ENCODE peak calls at places on chromosomes 5 and 9, in eight cellular contexts. One of them, this sample, is unnamed.

GRCh38 chr5:149596712-149597111 is 15.4 kb downstream of the ARHGEF37 start:
- DNase-seq in ovary: no peak
- DNase-seq in body of pancreas: no peak
- DNase-seq in heart left ventricle: no peak
- DNase-seq in stomach: no peak
- DNase-seq in A549: no peak
- DNase-seq in H1: no peak
- DNase-seq in IMR-90: no peak
- DNase-seq in this sample: no peak

GRCh38 chr5:1167728-1168709 is 33.4 kb upstream of the SLC6A19 start:
- DNase-seq in ovary: peak
- DNase-seq in body of pancreas: peak
- DNase-seq in heart left ventricle: peak
- DNase-seq in stomach: peak
- DNase-seq in A549: peak
- DNase-seq in H1: peak
- DNase-seq in IMR-90: peak
- DNase-seq in this sample: peak

GRCh38 chr9:27160636-27161035 is 51.6 kb downstream of the TEK start:
- DNase-seq in ovary: no peak
- DNase-seq in body of pancreas: no peak
- DNase-seq in heart left ventricle: no peak
- DNase-seq in stomach: no peak
- DNase-seq in A549: no peak
- DNase-seq in H1: no peak
- DNase-seq in IMR-90: no peak
- DNase-seq in this sample: no peak

GRCh38 chr5:87551807-87552377 is 139.2 kb upstream of the CCNH start:
- DNase-seq in ovary: no peak
- DNase-seq in body of pancreas: no peak
- DNase-seq in heart left ventricle: no peak
- DNase-seq in stomach: no peak
- DNase-seq in A549: no peak
- DNase-seq in H1: no peak
- DNase-seq in IMR-90: no peak
- DNase-seq in this sample: no peak

GRCh38 chr5:5483880-5484595 is 61.6 kb downstream of the ICE1 start:
- DNase-seq in ovary: no peak
- DNase-seq in body of pancreas: no peak
- DNase-seq in heart left ventricle: no peak
- DNase-seq in stomach: no peak
- DNase-seq in A549: no peak
- DNase-seq in H1: no peak
- DNase-seq in IMR-90: peak
- DNase-seq in this sample: no peak

GRCh38 chr9:32866292-32866691 is 83.0 kb downstream of the TMEM215 start:
- DNase-seq in ovary: no peak
- DNase-seq in body of pancreas: peak
- DNase-seq in heart left ventricle: no peak
- DNase-seq in stomach: no peak
- DNase-seq in A549: no peak
- DNase-seq in H1: no peak
- DNase-seq in IMR-90: no peak
- DNase-seq in this sample: no peak

GRCh38 chr5:124996764-124997077 is 250.3 kb upstream of the ZNF608 start:
- DNase-seq in ovary: no peak
- DNase-seq in body of pancreas: no peak
- DNase-seq in heart left ventricle: no peak
- DNase-seq in stomach: no peak
- DNase-seq in A549: no peak
- DNase-seq in H1: no peak
- DNase-seq in IMR-90: peak
- DNase-seq in this sample: no peak

GRCh38 chr5:153985498-153985897 is 53.2 kb downstream of the FAM114A2 start:
- DNase-seq in ovary: no peak
- DNase-seq in body of pancreas: no peak
- DNase-seq in heart left ventricle: no peak
- DNase-seq in stomach: no peak
- DNase-seq in A549: no peak
- DNase-seq in H1: no peak
- DNase-seq in IMR-90: no peak
- DNase-seq in this sample: no peak

GRCh38 chr5:132496631-132497487 is 6.3 kb upstream of the IRF1 start:
- DNase-seq in ovary: peak
- DNase-seq in body of pancreas: peak
- DNase-seq in heart left ventricle: peak
- DNase-seq in stomach: peak
- DNase-seq in A549: peak
- DNase-seq in H1: peak
- DNase-seq in IMR-90: peak
- DNase-seq in this sample: peak

GRCh38 chr5:143734381-143734780 is 77.6 kb upstream of the HMHB1 start:
- DNase-seq in ovary: no peak
- DNase-seq in body of pancreas: no peak
- DNase-seq in heart left ventricle: no peak
- DNase-seq in stomach: no peak
- DNase-seq in A549: no peak
- DNase-seq in H1: no peak
- DNase-seq in IMR-90: no peak
- DNase-seq in this sample: no peak

GRCh38 chr5:124583469-124584350 is 162.7 kb downstream of the ZNF608 start:
- DNase-seq in ovary: no peak
- DNase-seq in body of pancreas: no peak
- DNase-seq in heart left ventricle: no peak
- DNase-seq in stomach: no peak
- DNase-seq in A549: peak
- DNase-seq in H1: no peak
- DNase-seq in IMR-90: peak
- DNase-seq in this sample: no peak

GRCh38 chr5:143056331-143056689 is 286.1 kb downstream of the ARHGAP26 start:
- DNase-seq in ovary: no peak
- DNase-seq in body of pancreas: no peak
- DNase-seq in heart left ventricle: no peak
- DNase-seq in stomach: no peak
- DNase-seq in A549: no peak
- DNase-seq in H1: no peak
- DNase-seq in IMR-90: peak
- DNase-seq in this sample: no peak

GRCh38 chr5:62432618-62433064 is 20.1 kb downstream of the IPO11 start:
- DNase-seq in ovary: no peak
- DNase-seq in body of pancreas: no peak
- DNase-seq in heart left ventricle: no peak
- DNase-seq in stomach: no peak
- DNase-seq in A549: no peak
- DNase-seq in H1: no peak
- DNase-seq in IMR-90: no peak
- DNase-seq in this sample: no peak

GRCh38 chr9:119366909-119367690 is 2.1 kb downstream of the BRINP1 start:
- DNase-seq in ovary: no peak
- DNase-seq in body of pancreas: peak
- DNase-seq in heart left ventricle: no peak
- DNase-seq in stomach: no peak
- DNase-seq in A549: no peak
- DNase-seq in H1: no peak
- DNase-seq in IMR-90: no peak
- DNase-seq in this sample: no peak

GRCh38 chr5:66004216-66004615 is 77.8 kb downstream of the ERBIN start:
- DNase-seq in ovary: no peak
- DNase-seq in body of pancreas: no peak
- DNase-seq in heart left ventricle: no peak
- DNase-seq in stomach: no peak
- DNase-seq in A549: no peak
- DNase-seq in H1: no peak
- DNase-seq in IMR-90: no peak
- DNase-seq in this sample: no peak

GRCh38 chr9:131625848-131626670 is 80.7 kb downstream of the PRRT1B start:
- DNase-seq in ovary: no peak
- DNase-seq in body of pancreas: no peak
- DNase-seq in heart left ventricle: no peak
- DNase-seq in stomach: no peak
- DNase-seq in A549: no peak
- DNase-seq in H1: no peak
- DNase-seq in IMR-90: peak
- DNase-seq in this sample: no peak

GRCh38 chr5:132499440-132500243 is 9.1 kb upstream of the IRF1 start:
- DNase-seq in ovary: peak
- DNase-seq in body of pancreas: no peak
- DNase-seq in heart left ventricle: no peak
- DNase-seq in stomach: peak
- DNase-seq in A549: no peak
- DNase-seq in H1: peak
- DNase-seq in IMR-90: no peak
- DNase-seq in this sample: peak

GRCh38 chr9:106287108-106287631 is 575.8 kb upstream of the ZNF462 start:
- DNase-seq in ovary: peak
- DNase-seq in body of pancreas: no peak
- DNase-seq in heart left ventricle: no peak
- DNase-seq in stomach: peak
- DNase-seq in A549: no peak
- DNase-seq in H1: no peak
- DNase-seq in IMR-90: no peak
- DNase-seq in this sample: no peak

DNA sequence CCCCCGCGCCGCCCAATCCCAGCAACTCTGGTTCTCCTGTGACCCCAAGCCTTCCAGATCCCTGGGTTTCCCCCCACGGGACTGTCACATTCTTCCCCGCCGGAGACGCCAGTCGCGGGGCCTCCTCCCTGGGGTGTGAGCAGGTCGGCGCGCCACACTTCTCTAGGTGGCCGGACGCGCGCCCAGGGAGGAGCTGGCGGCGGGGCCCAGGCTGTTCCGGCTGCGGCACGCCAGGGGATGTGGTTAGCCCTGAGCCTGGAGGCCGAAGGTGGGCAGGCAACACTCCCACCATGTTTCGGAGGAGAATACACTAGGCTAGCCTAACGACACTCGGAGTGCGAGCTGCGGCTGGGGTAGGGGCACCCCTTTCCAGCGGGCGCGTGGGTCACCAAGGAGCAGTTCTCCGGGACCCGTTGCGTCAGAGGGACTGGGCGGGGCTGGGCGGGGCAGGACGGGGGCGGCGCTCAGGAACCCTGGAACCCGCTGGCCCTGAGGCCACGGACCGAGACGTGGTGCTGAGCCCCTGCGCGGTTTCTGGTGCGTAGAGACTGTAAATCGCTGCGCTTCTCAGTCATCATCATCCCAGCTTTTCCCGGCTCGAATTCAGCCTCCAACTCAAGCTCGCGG is at the start of gene SLC27A6:
- DNase-seq in ovary: peak
- DNase-seq in body of pancreas: no peak
- DNase-seq in heart left ventricle: peak
- DNase-seq in stomach: no peak
- DNase-seq in A549: peak
- DNase-seq in H1: peak
- DNase-seq in IMR-90: no peak
- DNase-seq in this sample: no peak
- TF ChIP-seq POLR2A in ovary: no peak
- TF ChIP-seq POLR2A in body of pancreas: no peak
- TF ChIP-seq POLR2A in heart left ventricle: no peak
- TF ChIP-seq POLR2A in stomach: no peak
- TF ChIP-seq POLR2A in A549: no peak
- TF ChIP-seq POLR2A in H1: no peak
- TF ChIP-seq POLR2A in IMR-90: no peak
- TF ChIP-seq POLR2A in this sample: no peak

DNA sequence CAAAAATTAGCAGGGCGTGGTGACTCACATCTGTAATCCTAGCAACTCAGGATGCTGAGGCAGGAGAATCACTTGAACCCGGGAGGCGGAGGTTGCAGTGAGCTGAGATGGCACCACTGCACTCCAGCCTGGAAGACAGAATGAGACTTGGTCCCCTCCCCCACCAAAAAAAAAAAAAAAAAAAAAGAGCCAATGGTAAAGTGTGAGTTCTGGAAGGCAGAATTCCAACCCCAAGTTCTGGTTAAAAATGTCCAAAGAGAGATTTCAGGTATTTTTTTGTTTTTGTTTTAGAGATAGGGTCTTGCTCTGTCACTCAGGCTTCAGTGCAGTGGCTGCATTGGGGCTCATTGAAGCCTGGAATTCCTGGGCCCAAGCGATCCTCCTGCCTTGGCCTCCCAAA is 1.6 kb upstream of the SET start:
- DNase-seq in ovary: no peak
- DNase-seq in body of pancreas: no peak
- DNase-seq in heart left ventricle: no peak
- DNase-seq in stomach: no peak
- DNase-seq in A549: no peak
- DNase-seq in H1: no peak
- DNase-seq in IMR-90: no peak
- DNase-seq in this sample: no peak
- H3K27ac ChIP-seq in ovary: no peak
- H3K27ac ChIP-seq in body of pancreas: no peak
- H3K27ac ChIP-seq in heart left ventricle: no peak
- H3K27ac ChIP-seq in stomach: peak
- H3K27ac ChIP-seq in A549: peak
- H3K27ac ChIP-seq in H1: no peak
- H3K27ac ChIP-seq in IMR-90: no peak
- H3K27ac ChIP-seq in this sample: no peak

DNA sequence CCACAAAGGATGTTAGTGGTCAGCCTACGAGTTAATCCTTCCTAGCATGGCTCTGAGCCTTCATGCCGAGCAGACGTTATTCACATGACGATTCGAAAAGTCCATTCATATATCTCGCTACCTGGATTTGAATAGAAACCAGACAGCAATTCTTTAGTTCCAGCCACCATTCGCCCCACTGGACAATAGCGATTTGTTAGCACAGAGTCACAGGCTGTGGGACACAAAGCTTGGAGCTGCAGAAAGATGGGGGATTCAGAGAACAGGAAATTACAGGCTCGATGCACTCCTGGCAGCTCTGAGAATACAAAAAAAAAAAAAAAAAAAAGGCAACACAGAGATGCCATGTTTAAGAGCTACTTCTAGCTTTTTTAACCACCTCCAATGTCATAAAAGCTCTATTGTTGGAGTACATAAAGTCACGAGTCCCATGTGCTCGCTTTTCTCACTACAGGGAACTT is 110.7 kb downstream of the NR6A1 start:
- DNase-seq in ovary: no peak
- DNase-seq in body of pancreas: peak
- DNase-seq in heart left ventricle: no peak
- DNase-seq in stomach: no peak
- DNase-seq in A549: no peak
- DNase-seq in H1: no peak
- DNase-seq in IMR-90: peak
- DNase-seq in this sample: no peak
- TF ChIP-seq POLR2A in ovary: no peak
- TF ChIP-seq POLR2A in body of pancreas: no peak
- TF ChIP-seq POLR2A in heart left ventricle: no peak
- TF ChIP-seq POLR2A in stomach: no peak
- TF ChIP-seq POLR2A in A549: no peak
- TF ChIP-seq POLR2A in H1: no peak
- TF ChIP-seq POLR2A in IMR-90: peak
- TF ChIP-seq POLR2A in this sample: no peak

DNA sequence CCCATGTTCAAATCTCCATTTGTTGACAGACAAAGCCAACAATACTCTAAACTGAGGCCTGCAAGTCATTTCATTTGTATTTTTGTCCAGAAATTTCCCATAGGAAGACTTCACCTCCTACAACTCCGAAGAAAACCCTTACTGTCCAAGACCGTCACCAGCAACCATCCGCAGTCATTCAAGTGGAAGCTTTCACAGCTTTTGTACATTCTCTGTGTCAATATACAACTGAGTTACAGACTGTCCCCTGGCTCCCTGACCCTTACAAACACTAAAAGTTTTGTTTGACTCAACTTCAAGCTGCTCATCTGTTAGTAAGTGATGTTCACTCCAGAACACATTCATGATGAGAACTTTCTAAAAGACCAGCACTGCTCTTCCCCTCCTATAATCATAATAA is 210.1 kb downstream of the DEPDC1B start:
- DNase-seq in ovary: no peak
- DNase-seq in body of pancreas: no peak
- DNase-seq in heart left ventricle: no peak
- DNase-seq in stomach: no peak
- DNase-seq in A549: no peak
- DNase-seq in H1: no peak
- DNase-seq in IMR-90: no peak
- DNase-seq in this sample: peak
- H3K27ac ChIP-seq in ovary: no peak
- H3K27ac ChIP-seq in body of pancreas: no peak
- H3K27ac ChIP-seq in heart left ventricle: no peak
- H3K27ac ChIP-seq in stomach: no peak
- H3K27ac ChIP-seq in A549: peak
- H3K27ac ChIP-seq in H1: no peak
- H3K27ac ChIP-seq in IMR-90: no peak
- H3K27ac ChIP-seq in this sample: peak

This sample was measured in prostate gland.